ENCODE peak calls at places on chromosomes 4 and X, in nine cellular contexts. W is skeletal muscle cell; U is CD8-positive, alpha-beta T cell; R is fibroblast of the aortic adventitia; B is bronchial epithelial cell; N is astrocyte of the hippocampus; I is ELR; S is GM06990; X is AG10803. Z is an unnamed sample.

GRCh38 chr4:149552601-149553000 is 263.0 kb downstream of the IQCM start:
- DNase-seq in W (no peak), U (no peak), R (no peak), B (no peak), N (no peak), I (no peak), S (no peak), X (no peak), Z (no peak)

GRCh38 chrX:11759172-11759460 is 1.1 kb downstream of the MSL3 start:
- DNase-seq in W (no peak), U (no peak), R (no peak), B (no peak), N (no peak), I (no peak), S (no peak), X (no peak), Z (no peak)

GRCh38 chr4:144171697-144172096 is 31.2 kb upstream of the GYPA start:
- DNase-seq in W (no peak), U (no peak), R (no peak), B (no peak), N (peak), I (no peak), S (no peak), X (no peak), Z (no peak)

GRCh38 chr4:26930964-26931363 is 70.3 kb downstream of the STIM2 start:
- DNase-seq in W (no peak), U (no peak), R (no peak), B (no peak), N (no peak), I (no peak), S (no peak), X (no peak), Z (no peak)

GRCh38 chrX:45295587-45295986 is 94.9 kb upstream of the DIPK2B start:
- DNase-seq in W (peak), U (no peak), R (peak), B (peak), N (peak), I (peak), S (no peak), X (peak), Z (no peak)

GRCh38 chr4:132180020-132180427 is 969.1 kb upstream of the PCDH10 start:
- DNase-seq in W (peak), U (no peak), R (peak), B (peak), N (peak), I (peak), S (no peak), X (peak), Z (no peak)

GRCh38 chr4:140952709-140953108 is 180.6 kb downstream of the RNF150 start:
- DNase-seq in W (peak), U (no peak), R (peak), B (peak), N (no peak), I (peak), S (no peak), X (peak), Z (no peak)

GRCh38 chrX:66675541-66675940 is 36.7 kb upstream of the EDA2R start:
- DNase-seq in W (peak), U (no peak), R (peak), B (no peak), N (no peak), I (no peak), S (no peak), X (no peak), Z (no peak)

GRCh38 chrX:39398215-39398972 is 597.1 kb downstream of the MID1IP1 start:
- DNase-seq in W (no peak), U (no peak), R (no peak), B (no peak), N (no peak), I (no peak), S (no peak), X (no peak), Z (no peak)

GRCh38 chrX:10611441-10612090 is 8.8 kb downstream of the MID1 start:
- DNase-seq in W (no peak), U (no peak), R (no peak), B (no peak), N (no peak), I (no peak), S (no peak), X (peak), Z (no peak)

Z was measured in GM13977.